ENCODE peak calls at places on chromosomes 2 and 18, in seven cellular contexts. A is tibial nerve; C is activated CD4-positive, CD25-positive, alpha-beta regulatory T cell; K is GM03348; Z is NCI-H460; J is cardiac muscle cell; B is stimulated activated CD4-positive, alpha-beta T cell treated with anti-CD3 and anti-CD28 coated beads, TNF-alpha, amount 100 ng/mL, for 24 hours. L is an unnamed sample.

GRCh38 chr18:2935438-2936192 is 77.3 kb downstream of the LPIN2 start:
- DNase-seq in A (no peak), C (no peak), K (peak; percentile 39), Z (no peak), J (no peak), B (no peak), L (no peak)

GRCh38 chr18:29586210-29586609 is 1409.3 kb upstream of the CDH2 start:
- DNase-seq in A (no peak), C (no peak), K (no peak), Z (no peak), J (no peak), B (no peak), L (no peak)

GRCh38 chr18:32271649-32272324 is 81.9 kb downstream of the MEP1B start:
- DNase-seq in A (no peak), C (no peak), K (peak; percentile 82), Z (peak; percentile 20), J (peak; percentile 56), B (peak; percentile 12), L (peak; percentile 58)

GRCh38 chr2:21996339-21996738 is 872.6 kb downstream of the TDRD15 start:
- DNase-seq in A (no peak), C (no peak), K (no peak), Z (no peak), J (no peak), B (no peak), L (no peak)

GRCh38 chr2:171706152-171706803 is 19.0 kb downstream of the DYNC1I2 start:
- DNase-seq in A (no peak), C (no peak), K (peak; percentile 35), Z (peak; percentile 23), J (no peak), B (no peak), L (no peak)

GRCh38 chr2:185921048-185921756 is 182.6 kb downstream of the FSIP2 start:
- DNase-seq in A (no peak), C (no peak), K (no peak), Z (no peak), J (no peak), B (no peak), L (no peak)

GRCh38 chr2:121898483-121898882 is 143.0 kb downstream of the TSN start:
- DNase-seq in A (no peak), C (no peak), K (peak; percentile 58), Z (peak; percentile 49), J (no peak), B (no peak), L (no peak)

GRCh38 chr2:86671304-86671981 is 47.8 kb upstream of the RNF103 start:
- DNase-seq in A (no peak), C (no peak), K (no peak), Z (no peak), J (no peak), B (no peak), L (no peak)

GRCh38 chr2:27765621-27766286 is 5.8 kb upstream of the MRPL33 start:
- DNase-seq in A (no peak), C (peak; percentile 9), K (no peak), Z (no peak), J (no peak), B (peak; percentile 53), L (no peak)

GRCh38 chr2:239308696-239309397 is 92.0 kb downstream of the HDAC4 start:
- DNase-seq in A (no peak), C (no peak), K (peak; percentile 89), Z (no peak), J (peak; percentile 35), B (no peak), L (no peak)

GRCh38 chr2:228699400-228699799 is 517.9 kb upstream of the SPHKAP start:
- DNase-seq in A (no peak), C (no peak), K (peak; percentile 33), Z (no peak), J (no peak), B (no peak), L (no peak)

GRCh38 chr2:61151434-61151833 is 10.6 kb upstream of the C2orf74 start:
- DNase-seq in A (no peak), C (no peak), K (no peak), Z (no peak), J (no peak), B (no peak), L (no peak)

GRCh38 chr2:158507679-158508078 is 50.9 kb downstream of the PKP4 start:
- DNase-seq in A (no peak), C (no peak), K (no peak), Z (no peak), J (no peak), B (no peak), L (no peak)

GRCh38 chr2:74497777-74498499 is 1.5 kb downstream of the LBX2 start:
- DNase-seq in A (no peak), C (no peak), K (peak; percentile 30), Z (no peak), J (peak; percentile 27), B (no peak), L (no peak)

GRCh38 chr2:170030040-170030439 is 147.9 kb upstream of the MYO3B start:
- DNase-seq in A (no peak), C (no peak), K (no peak), Z (no peak), J (no peak), B (no peak), L (no peak)

GRCh38 chr2:73987109-73987947 is 2.6 kb downstream of the TET3 start:
- DNase-seq in A (no peak), C (no peak), K (no peak), Z (no peak), J (peak; percentile 42), B (peak; percentile 42), L (peak; percentile 51)

GRCh38 chr2:203580846-203581245 is 45.7 kb upstream of the RAPH1 start:
- DNase-seq in A (no peak), C (no peak), K (no peak), Z (no peak), J (no peak), B (no peak), L (no peak)

GRCh38 chr2:102245266-102246151 is 58.7 kb downstream of the IL1RL2 start:
- DNase-seq in A (no peak), C (no peak), K (peak; percentile 85), Z (no peak), J (no peak), B (no peak), L (no peak)

GRCh38 chr18:50973367-50974126 is 5.7 kb downstream of the ELAC1 start:
- DNase-seq in A (no peak), C (no peak), K (peak; percentile 70), Z (peak; percentile 52), J (no peak), B (no peak), L (no peak)

GRCh38 chr2:176149484-176150337 is 1.6 kb upstream of the HOXD4 start:
- DNase-seq in A (no peak), C (no peak), K (no peak), Z (no peak), J (no peak), B (no peak), L (no peak)

GRCh38 chr2:216951166-216951565 is 91.3 kb upstream of the TNP1 start:
- DNase-seq in A (no peak), C (no peak), K (no peak), Z (no peak), J (no peak), B (no peak), L (no peak)

GRCh38 chr2:234623521-234623991 is 126.7 kb upstream of the ARL4C start:
- DNase-seq in A (no peak), C (no peak), K (no peak), Z (no peak), J (no peak), B (no peak), L (no peak)

GRCh38 chr2:138814123-138814883 is 34.1 kb upstream of the NXPH2 start:
- DNase-seq in A (no peak), C (no peak), K (no peak), Z (no peak), J (no peak), B (no peak), L (peak; percentile 25)

L was measured in HAP-1.